ENCODE peak calls at places on chromosomes 1 and 21, in four cellular contexts. One of them, this sample, is unnamed.

GRCh38 chr1:117173711-117174110 is 37.0 kb downstream of the VTCN1 start:
- DNase-seq in G401: peak
- DNase-seq in AG08395: no peak
- DNase-seq in NCI-H748 treated with DMSO at 0.1 percent for 48 hours: no peak
- DNase-seq in this sample: no peak

GRCh38 chr1:205248793-205249601 is 21.3 kb downstream of the TMCC2 start:
- DNase-seq in G401: peak
- DNase-seq in AG08395: no peak
- DNase-seq in NCI-H748 treated with DMSO at 0.1 percent for 48 hours: no peak
- DNase-seq in this sample: no peak

GRCh38 chr1:49106438-49106837 is 329.7 kb upstream of the BEND5 start:
- DNase-seq in NCI-H748 treated with DMSO at 0.1 percent for 48 hours: no peak
- DNase-seq in AG08395: peak
- DNase-seq in G401: no peak
- DNase-seq in this sample: no peak

GRCh38 chr1:150765229-150765976 is at the start of gene CTSS:
- DNase-seq in G401: no peak
- DNase-seq in AG08395: no peak
- DNase-seq in NCI-H748 treated with DMSO at 0.1 percent for 48 hours: no peak
- DNase-seq in this sample: no peak

GRCh38 chr1:15096293-15096692 is 57.3 kb upstream of the TMEM51 start:
- DNase-seq in AG08395: no peak
- DNase-seq in G401: no peak
- DNase-seq in NCI-H748 treated with DMSO at 0.1 percent for 48 hours: no peak
- DNase-seq in this sample: no peak

GRCh38 chr1:44924835-44925464 is 61.4 kb downstream of the EIF2B3 start:
- DNase-seq in NCI-H748 treated with DMSO at 0.1 percent for 48 hours: no peak
- DNase-seq in AG08395: peak
- DNase-seq in G401: no peak
- DNase-seq in this sample: peak

GRCh38 chr1:16236091-16236494 is 890 bp downstream of the CPLANE2 start:
- DNase-seq in AG08395: peak
- DNase-seq in NCI-H748 treated with DMSO at 0.1 percent for 48 hours: peak
- DNase-seq in G401: no peak
- DNase-seq in this sample: no peak

GRCh38 chr1:35605882-35606182 is 32.7 kb downstream of the TFAP2E start:
- DNase-seq in AG08395: peak
- DNase-seq in G401: no peak
- DNase-seq in NCI-H748 treated with DMSO at 0.1 percent for 48 hours: no peak
- DNase-seq in this sample: no peak

GRCh38 chr21:28540514-28540913 is 452.2 kb downstream of the LTN1 start:
- DNase-seq in G401: no peak
- DNase-seq in AG08395: no peak
- DNase-seq in NCI-H748 treated with DMSO at 0.1 percent for 48 hours: no peak
- DNase-seq in this sample: no peak

GRCh38 chr1:10812387-10812915 is 16.0 kb upstream of the CASZ1 start:
- DNase-seq in G401: no peak
- DNase-seq in NCI-H748 treated with DMSO at 0.1 percent for 48 hours: no peak
- DNase-seq in AG08395: no peak
- DNase-seq in this sample: no peak

GRCh38 chr1:12620142-12620865 is 2.3 kb upstream of the DHRS3 start:
- DNase-seq in NCI-H748 treated with DMSO at 0.1 percent for 48 hours: no peak
- DNase-seq in AG08395: peak
- DNase-seq in G401: no peak
- DNase-seq in this sample: no peak

GRCh38 chr21:32578107-32578691 is 7.1 kb downstream of the TCP10L start:
- DNase-seq in AG08395: no peak
- DNase-seq in NCI-H748 treated with DMSO at 0.1 percent for 48 hours: no peak
- DNase-seq in G401: no peak
- DNase-seq in this sample: no peak

GRCh38 chr1:224564491-224565084 is 51.5 kb upstream of the CNIH3 start:
- DNase-seq in G401: peak
- DNase-seq in NCI-H748 treated with DMSO at 0.1 percent for 48 hours: no peak
- DNase-seq in AG08395: no peak
- DNase-seq in this sample: no peak

GRCh38 chr1:186404454-186405051 is 28.9 kb downstream of the ODR4 start:
- DNase-seq in NCI-H748 treated with DMSO at 0.1 percent for 48 hours: peak
- DNase-seq in G401: peak
- DNase-seq in AG08395: peak
- DNase-seq in this sample: no peak

GRCh38 chr1:88284666-88285366 is 399.3 kb upstream of the PKN2 start:
- DNase-seq in AG08395: no peak
- DNase-seq in NCI-H748 treated with DMSO at 0.1 percent for 48 hours: no peak
- DNase-seq in G401: no peak
- DNase-seq in this sample: no peak

GRCh38 chr1:238404921-238405320 is 514.2 kb upstream of the ZP4 start:
- DNase-seq in AG08395: no peak
- DNase-seq in NCI-H748 treated with DMSO at 0.1 percent for 48 hours: no peak
- DNase-seq in G401: no peak
- DNase-seq in this sample: no peak

GRCh38 chr1:22105611-22106207 is 37.2 kb downstream of the WNT4 start:
- DNase-seq in NCI-H748 treated with DMSO at 0.1 percent for 48 hours: peak
- DNase-seq in AG08395: peak
- DNase-seq in G401: peak
- DNase-seq in this sample: no peak

GRCh38 chr1:24021403-24022266 is 41.5 kb upstream of the SRSF10 start:
- DNase-seq in G401: no peak
- DNase-seq in NCI-H748 treated with DMSO at 0.1 percent for 48 hours: peak
- DNase-seq in AG08395: no peak
- DNase-seq in this sample: no peak

GRCh38 chr21:35528109-35529042 is 479.3 kb upstream of the RUNX1 start:
- DNase-seq in AG08395: no peak
- DNase-seq in G401: no peak
- DNase-seq in NCI-H748 treated with DMSO at 0.1 percent for 48 hours: no peak
- DNase-seq in this sample: no peak

GRCh38 chr1:207454046-207454964 is at the start of gene CR2:
- DNase-seq in G401: no peak
- DNase-seq in NCI-H748 treated with DMSO at 0.1 percent for 48 hours: peak
- DNase-seq in AG08395: no peak
- DNase-seq in this sample: peak

GRCh38 chr1:30472009-30472408 is 251.4 kb downstream of the MATN1 start:
- DNase-seq in NCI-H748 treated with DMSO at 0.1 percent for 48 hours: no peak
- DNase-seq in G401: no peak
- DNase-seq in AG08395: no peak
- DNase-seq in this sample: no peak

GRCh38 chr1:3192359-3192758 is 123.4 kb downstream of the PRDM16 start:
- DNase-seq in AG08395: no peak
- DNase-seq in NCI-H748 treated with DMSO at 0.1 percent for 48 hours: no peak
- DNase-seq in G401: no peak
- DNase-seq in this sample: no peak

GRCh38 chr1:207181838-207182237 is 77.8 kb downstream of the C4BPA start:
- DNase-seq in G401: no peak
- DNase-seq in NCI-H748 treated with DMSO at 0.1 percent for 48 hours: no peak
- DNase-seq in AG08395: no peak
- DNase-seq in this sample: no peak

GRCh38 chr1:215637041-215637573 is 70.0 kb downstream of the KCTD3 start:
- DNase-seq in G401: no peak
- DNase-seq in NCI-H748 treated with DMSO at 0.1 percent for 48 hours: no peak
- DNase-seq in AG08395: peak
- DNase-seq in this sample: no peak

GRCh38 chr21:31596055-31596454 is 63.4 kb upstream of the SOD1 start:
- DNase-seq in NCI-H748 treated with DMSO at 0.1 percent for 48 hours: no peak
- DNase-seq in AG08395: no peak
- DNase-seq in G401: no peak
- DNase-seq in this sample: no peak